ENCODE peak calls at places on chromosomes 7 and 10, in ten cellular contexts. D, H, G, Q, O, E, V, R, I and X are unnamed samples.

GRCh38 chr7:35185908-35186731 is 67.8 kb downstream of the TBX20 start:
- DNase-seq in D (peak; percentile 79), H (peak; percentile 74), G (peak; percentile 73), Q (no peak), O (no peak), E (peak; percentile 87), V (no peak), R (peak; percentile 8), I (peak; percentile 65), X (no peak)

GRCh38 chr10:130790339-130790738 is 521.2 kb downstream of the TCERG1L start:
- DNase-seq in D (no peak), H (no peak), G (no peak), Q (no peak), O (no peak), E (no peak), V (no peak), R (no peak), I (no peak), X (no peak)

GRCh38 chr7:1844336-1844955 is 174.4 kb downstream of the ELFN1 start:
- DNase-seq in D (no peak), H (no peak), G (peak; percentile 63), Q (no peak), O (no peak), E (peak; percentile 46), V (peak; percentile 34), R (no peak), I (no peak), X (peak; percentile 32)

GRCh38 chr10:99965700-99966099 is 44.0 kb downstream of the DNMBP start:
- DNase-seq in D (peak; percentile 65), H (no peak), G (no peak), Q (no peak), O (no peak), E (no peak), V (no peak), R (no peak), I (no peak), X (no peak)

GRCh38 chr7:157457355-157458253 is 120.8 kb downstream of the DNAJB6 start:
- DNase-seq in D (no peak), H (peak; percentile 30), G (no peak), Q (no peak), O (no peak), E (no peak), V (peak; percentile 28), R (no peak), I (no peak), X (no peak)

GRCh38 chr7:101402081-101402779 is 39.6 kb downstream of the COL26A1 start:
- DNase-seq in D (peak; percentile 67), H (peak; percentile 95), G (peak; percentile 78), Q (peak; percentile 39), O (no peak), E (peak; percentile 94), V (no peak), R (peak; percentile 17), I (no peak), X (peak; percentile 57)

GRCh38 chr10:110408203-110408871 is 89.4 kb upstream of the DUSP5 start:
- DNase-seq in D (peak; percentile 47), H (no peak), G (no peak), Q (no peak), O (no peak), E (peak; percentile 87), V (no peak), R (no peak), I (no peak), X (no peak)

GRCh38 chr7:131369354-131369753 is 41.7 kb downstream of the MKLN1 start:
- DNase-seq in D (no peak), H (no peak), G (no peak), Q (no peak), O (no peak), E (no peak), V (no peak), R (no peak), I (no peak), X (no peak)

GRCh38 chr7:79868010-79868409 is 266.6 kb upstream of the GNAI1 start:
- DNase-seq in D (no peak), H (no peak), G (no peak), Q (no peak), O (no peak), E (no peak), V (no peak), R (peak; percentile 12), I (no peak), X (no peak)

GRCh38 chr7:30743371-30744074 is 8.4 kb upstream of the INMT start:
- DNase-seq in D (no peak), H (no peak), G (peak; percentile 57), Q (no peak), O (no peak), E (no peak), V (no peak), R (peak; percentile 35), I (peak; percentile 36), X (peak; percentile 55)

GRCh38 chr7:130973637-130974036 is 239.6 kb upstream of the KLF14 start:
- DNase-seq in D (no peak), H (no peak), G (no peak), Q (no peak), O (no peak), E (no peak), V (no peak), R (no peak), I (no peak), X (no peak)

GRCh38 chr7:94511763-94512162 is 2.2 kb downstream of the CASD1 start:
- DNase-seq in D (peak; percentile 48), H (no peak), G (no peak), Q (no peak), O (no peak), E (no peak), V (no peak), R (peak; percentile 13), I (no peak), X (no peak)

GRCh38 chr7:467393-467828 is 52.2 kb downstream of the PDGFA start:
- DNase-seq in D (no peak), H (no peak), G (no peak), Q (no peak), O (no peak), E (no peak), V (peak; percentile 19), R (no peak), I (no peak), X (no peak)

GRCh38 chr7:91047636-91048035 is 216.6 kb upstream of the FZD1 start:
- DNase-seq in D (peak; percentile 55), H (no peak), G (no peak), Q (no peak), O (no peak), E (no peak), V (no peak), R (peak; percentile 20), I (no peak), X (no peak)

GRCh38 chr7:83594076-83594475 is 54.9 kb downstream of the SEMA3E start:
- DNase-seq in D (no peak), H (no peak), G (no peak), Q (no peak), O (no peak), E (no peak), V (no peak), R (no peak), I (no peak), X (no peak)

GRCh38 chr7:37201876-37202198 is 246.8 kb downstream of the ELMO1 start:
- DNase-seq in D (no peak), H (no peak), G (no peak), Q (no peak), O (no peak), E (no peak), V (no peak), R (no peak), I (no peak), X (no peak)
- TF ChIP-seq CTCF in D (no peak), H (no peak), G (no peak), Q (no peak), O (no peak), E (peak; percentile 6), V (no peak), R (no peak), I (no peak), X (no peak)

GRCh38 chr7:96426685-96427084 is 104.8 kb upstream of the SLC25A13 start:
- DNase-seq in D (no peak), H (no peak), G (no peak), Q (no peak), O (peak; percentile 84), E (no peak), V (no peak), R (no peak), I (no peak), X (no peak)

GRCh38 chr7:96417784-96418183 is 95.9 kb upstream of the SLC25A13 start:
- DNase-seq in D (no peak), H (no peak), G (no peak), Q (no peak), O (no peak), E (no peak), V (no peak), R (no peak), I (no peak), X (no peak)

GRCh38 chr7:96426027-96426426 is 104.1 kb upstream of the SLC25A13 start:
- DNase-seq in D (peak; percentile 17), H (no peak), G (no peak), Q (no peak), O (no peak), E (no peak), V (no peak), R (no peak), I (no peak), X (no peak)

GRCh38 chr7:96418600-96418999 is 96.7 kb upstream of the SLC25A13 start:
- DNase-seq in D (no peak), H (no peak), G (no peak), Q (no peak), O (no peak), E (no peak), V (no peak), R (no peak), I (no peak), X (no peak)

GRCh38 chr7:96422388-96422787 is 100.5 kb upstream of the SLC25A13 start:
- DNase-seq in D (no peak), H (no peak), G (no peak), Q (no peak), O (no peak), E (no peak), V (no peak), R (no peak), I (no peak), X (no peak)
- H3K4me1 ChIP-seq in D (no peaks in the 10 kb centered on the region), H (peaks cover 12% of the 10 kb centered on the region), G (no peaks in the 10 kb centered on the region), Q (no peaks in the 10 kb centered on the region), O (peaks cover 32% of the 10 kb centered on the region), E (no peaks in the 10 kb centered on the region), V (no peaks in the 10 kb centered on the region), R (no peaks in the 10 kb centered on the region), I (no peaks in the 10 kb centered on the region), X (no peaks in the 10 kb centered on the region)

DNA sequence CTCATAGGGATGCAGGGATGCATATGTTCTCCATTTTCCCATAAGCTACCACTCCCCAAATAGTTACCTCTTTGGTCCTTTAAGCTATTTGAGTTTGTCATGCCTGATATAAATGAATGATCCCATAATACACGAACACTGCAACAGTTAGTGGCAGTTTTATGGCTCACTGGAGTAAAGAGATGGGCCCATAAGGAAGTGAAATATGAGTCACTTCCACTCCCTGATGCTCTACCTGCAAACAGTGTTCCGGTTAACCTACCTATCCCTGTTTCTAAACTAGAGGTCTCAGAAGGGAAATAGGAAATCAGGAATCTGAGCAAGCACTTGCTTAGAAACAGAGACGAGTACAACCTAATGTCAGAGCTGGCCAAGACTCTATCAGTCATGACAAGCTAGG is 71.7 kb downstream of the CALD1 start:
- DNase-seq in D (no peak), H (no peak), G (no peak), Q (no peak), O (no peak), E (no peak), V (no peak), R (no peak), I (no peak), X (no peak)
- H3K36me3 ChIP-seq in D (no peaks in the 10 kb centered on the region), H (no peaks in the 10 kb centered on the region), G (peaks cover 50% of the 10 kb centered on the region), Q (no peaks in the 10 kb centered on the region), O (no peaks in the 10 kb centered on the region), E (peaks cover 7% of the 10 kb centered on the region), V (no peaks in the 10 kb centered on the region), R (peaks cover 16% of the 10 kb centered on the region), I (no peaks in the 10 kb centered on the region), X (peaks cover 1% of the 10 kb centered on the region)

GRCh38 chr7:158572000-158572828 is 15.4 kb downstream of the PTPRN2 start:
- DNase-seq in D (no peak), H (peak; percentile 30), G (peak; percentile 84), Q (no peak), O (peak; percentile 27), E (peak; percentile 72), V (no peak), R (no peak), I (no peak), X (no peak)
- TF ChIP-seq CTCF in D (peak; percentile 8), H (peak; percentile 34), G (no peak), Q (no peak), O (peak; percentile 35), E (peak; percentile 56), V (no peak), R (no peak), I (no peak), X (no peak)